ENCODE peak calls at places on chromosomes 11 and 22, in seven cellular contexts. L is ovary, K is GM19239, H is EH, X is fibroblast of villous mesenchyme, Q is astrocyte of the spinal cord, N is Kasumi-1. J is an unnamed sample.

GRCh38 chr22:27318516-27318915 is 483.0 kb downstream of the MN1 start:
- DNase-seq in L (no peak), K (no peak), H (peak), X (peak), Q (peak), N (no peak), J (no peak)

GRCh38 chr11:59158206-59159068 is 13.5 kb upstream of the DTX4 start:
- DNase-seq in L (no peak), K (peak), H (peak), X (peak), Q (peak), N (peak), J (peak)

GRCh38 chr11:3799143-3799542 is 1.8 kb upstream of the NUP98 start:
- DNase-seq in L (no peak), K (no peak), H (no peak), X (no peak), Q (no peak), N (no peak), J (no peak)

GRCh38 chr22:36073476-36073875 is 44.9 kb upstream of the RBFOX2 start:
- DNase-seq in L (no peak), K (no peak), H (peak), X (peak), Q (no peak), N (no peak), J (no peak)

GRCh38 chr11:394034-394857 is at the start of gene PKP3:
- DNase-seq in L (no peak), K (no peak), H (peak), X (peak), Q (peak), N (no peak), J (no peak)

GRCh38 chr11:105937738-105938137 is 84.3 kb downstream of the MSANTD4 start:
- DNase-seq in L (no peak), K (no peak), H (no peak), X (no peak), Q (peak), N (no peak), J (no peak)

GRCh38 chr22:44085743-44086741 is 61.9 kb downstream of the PARVB start:
- DNase-seq in L (peak), K (peak), H (peak), X (peak), Q (peak), N (peak), J (peak)

GRCh38 chr22:29313126-29314071 is 2.1 kb downstream of the RASL10A start:
- DNase-seq in L (peak), K (no peak), H (no peak), X (peak), Q (peak), N (no peak), J (no peak)

GRCh38 chr11:67400251-67400941 is 1.3 kb downstream of the PPP1CA start:
- DNase-seq in L (no peak), K (no peak), H (no peak), X (peak), Q (no peak), N (no peak), J (no peak)

GRCh38 chr11:15662285-15662684 is 547.6 kb downstream of the INSC start:
- DNase-seq in L (no peak), K (no peak), H (no peak), X (no peak), Q (no peak), N (no peak), J (no peak)

GRCh38 chr11:86274503-86274902 is 27.5 kb upstream of the HIKESHI start:
- DNase-seq in L (no peak), K (no peak), H (no peak), X (no peak), Q (no peak), N (no peak), J (no peak)

GRCh38 chr11:36342327-36342726 is 46.2 kb downstream of the PRR5L start:
- DNase-seq in L (no peak), K (no peak), H (no peak), X (no peak), Q (no peak), N (no peak), J (no peak)

GRCh38 chr11:124719534-124719933 is 20.2 kb upstream of the NRGN start:
- DNase-seq in L (no peak), K (no peak), H (no peak), X (no peak), Q (no peak), N (no peak), J (no peak)

GRCh38 chr11:75350743-75351540 is 519 bp downstream of the ARRB1 start:
- DNase-seq in L (peak), K (no peak), H (peak), X (peak), Q (no peak), N (peak), J (no peak)

GRCh38 chr22:50526849-50527801 is 1.7 kb upstream of the SCO2 start:
- DNase-seq in L (peak), K (no peak), H (peak), X (peak), Q (no peak), N (peak), J (peak)

GRCh38 chr22:48520888-48521600 is 1306.6 kb downstream of the BRD1 start:
- DNase-seq in L (no peak), K (no peak), H (no peak), X (no peak), Q (no peak), N (no peak), J (no peak)

GRCh38 chr11:22491826-22492225 is 133.8 kb downstream of the FANCF start:
- DNase-seq in L (no peak), K (no peak), H (peak), X (peak), Q (peak), N (no peak), J (no peak)

GRCh38 chr22:39496131-39496838 is 5.8 kb upstream of the MIEF1 start:
- DNase-seq in L (peak), K (no peak), H (peak), X (peak), Q (peak), N (peak), J (peak)

GRCh38 chr11:117749541-117749910 is 47.5 kb downstream of the DSCAML1 start:
- DNase-seq in L (no peak), K (no peak), H (no peak), X (no peak), Q (no peak), N (no peak), J (no peak)

GRCh38 chr11:69545976-69546617 is 64.6 kb downstream of the LINC01488 start:
- DNase-seq in L (no peak), K (no peak), H (no peak), X (no peak), Q (no peak), N (no peak), J (no peak)

GRCh38 chr11:19441752-19442553 is 201.2 kb upstream of the E2F8 start:
- DNase-seq in L (peak), K (no peak), H (peak), X (peak), Q (peak), N (no peak), J (no peak)

J was measured in GDM1.